ENCODE peak calls at places on chromosomes 11 and 22, in six cellular contexts. One of them, this sample, is unnamed.

GRCh38 chr22:33922268-33922667 is 2.0 kb upstream of the LARGE1 start:
- DNase-seq in GM12878: no peak
- DNase-seq in H1: no peak
- DNase-seq in WTC11: peak; percentile 74
- DNase-seq in K562: no peak
- DNase-seq in GM23338: peak; percentile 78
- DNase-seq in this sample: peak; percentile 9

GRCh38 chr11:10117709-10118341 is 176.2 kb downstream of the SBF2 start:
- DNase-seq in GM12878: no peak
- DNase-seq in GM23338: no peak
- DNase-seq in WTC11: no peak
- DNase-seq in H1: no peak
- DNase-seq in K562: no peak
- DNase-seq in this sample: peak; percentile 7

GRCh38 chr11:45097721-45098493 is 48.5 kb upstream of the PRDM11 start:
- DNase-seq in K562: peak; percentile 58
- DNase-seq in WTC11: peak; percentile 88
- DNase-seq in GM23338: peak; percentile 92
- DNase-seq in GM12878: no peak
- DNase-seq in H1: peak; percentile 94
- DNase-seq in this sample: no peak

GRCh38 chr11:65616575-65617001 is 1.0 kb downstream of the PCNX3 start:
- DNase-seq in K562: no peak
- DNase-seq in WTC11: no peak
- DNase-seq in GM23338: no peak
- DNase-seq in GM12878: no peak
- DNase-seq in H1: no peak
- DNase-seq in this sample: peak; percentile 92

GRCh38 chr11:31645747-31646146 is 136.2 kb downstream of the ELP4 start:
- DNase-seq in WTC11: no peak
- DNase-seq in H1: no peak
- DNase-seq in GM23338: no peak
- DNase-seq in GM12878: no peak
- DNase-seq in K562: peak; percentile 4
- DNase-seq in this sample: peak; percentile 20

GRCh38 chr11:123168955-123169484 is 26.0 kb downstream of the CLMP start:
- DNase-seq in GM23338: no peak
- DNase-seq in GM12878: no peak
- DNase-seq in WTC11: no peak
- DNase-seq in K562: no peak
- DNase-seq in H1: no peak
- DNase-seq in this sample: no peak

GRCh38 chr11:115135936-115136335 is 368.3 kb downstream of the CADM1 start:
- DNase-seq in H1: no peak
- DNase-seq in GM12878: no peak
- DNase-seq in K562: no peak
- DNase-seq in GM23338: no peak
- DNase-seq in WTC11: no peak
- DNase-seq in this sample: no peak

GRCh38 chr11:128497057-128497957 is 90.1 kb downstream of the ETS1 start:
- DNase-seq in GM12878: peak; percentile 87
- DNase-seq in K562: no peak
- DNase-seq in H1: no peak
- DNase-seq in GM23338: no peak
- DNase-seq in WTC11: no peak
- DNase-seq in this sample: no peak

GRCh38 chr22:20509344-20510047 is 2.1 kb downstream of the MED15 start:
- DNase-seq in H1: no peak
- DNase-seq in GM12878: no peak
- DNase-seq in WTC11: no peak
- DNase-seq in GM23338: peak; percentile 41
- DNase-seq in K562: peak; percentile 95
- DNase-seq in this sample: peak; percentile 84

GRCh38 chr11:79066456-79067354 is 374.1 kb downstream of the TENM4 start:
- DNase-seq in WTC11: no peak
- DNase-seq in GM12878: no peak
- DNase-seq in GM23338: peak; percentile 77
- DNase-seq in H1: no peak
- DNase-seq in K562: peak; percentile 29
- DNase-seq in this sample: no peak

GRCh38 chr11:80024119-80024518 is 583.3 kb upstream of the TENM4 start:
- DNase-seq in WTC11: no peak
- DNase-seq in GM23338: no peak
- DNase-seq in GM12878: no peak
- DNase-seq in H1: no peak
- DNase-seq in K562: no peak
- DNase-seq in this sample: no peak

GRCh38 chr11:18115360-18116127 is 9.7 kb upstream of the SAAL1 start:
- DNase-seq in H1: peak; percentile 84
- DNase-seq in K562: peak; percentile 77
- DNase-seq in GM12878: peak; percentile 19
- DNase-seq in GM23338: peak; percentile 89
- DNase-seq in WTC11: peak; percentile 83
- DNase-seq in this sample: peak; percentile 75

GRCh38 chr11:71452354-71453020 is 516 bp upstream of the NADSYN1 start:
- DNase-seq in K562: no peak
- DNase-seq in GM23338: peak; percentile 78
- DNase-seq in GM12878: no peak
- DNase-seq in H1: no peak
- DNase-seq in WTC11: peak; percentile 48
- DNase-seq in this sample: peak; percentile 11

GRCh38 chr11:130672911-130673310 is 224.5 kb downstream of the ADAMTS15 start:
- DNase-seq in GM12878: no peak
- DNase-seq in H1: no peak
- DNase-seq in GM23338: no peak
- DNase-seq in WTC11: no peak
- DNase-seq in K562: no peak
- DNase-seq in this sample: no peak

GRCh38 chr11:126135182-126136176 is 72.8 kb upstream of the CDON start:
- DNase-seq in GM12878: no peak
- DNase-seq in H1: no peak
- DNase-seq in GM23338: no peak
- DNase-seq in WTC11: no peak
- DNase-seq in K562: no peak
- DNase-seq in this sample: peak; percentile 32

GRCh38 chr11:34329876-34330275 is 27.9 kb downstream of the ABTB2 start:
- DNase-seq in WTC11: no peak
- DNase-seq in K562: no peak
- DNase-seq in GM12878: no peak
- DNase-seq in GM23338: no peak
- DNase-seq in H1: no peak
- DNase-seq in this sample: no peak

GRCh38 chr11:1880746-1881441 is 10.8 kb downstream of the PRR33 start:
- DNase-seq in GM12878: no peak
- DNase-seq in WTC11: no peak
- DNase-seq in H1: no peak
- DNase-seq in K562: no peak
- DNase-seq in GM23338: no peak
- DNase-seq in this sample: no peak

GRCh38 chr22:37464181-37464580 is 22.0 kb downstream of the MFNG start:
- DNase-seq in WTC11: no peak
- DNase-seq in K562: no peak
- DNase-seq in GM12878: peak; percentile 19
- DNase-seq in H1: no peak
- DNase-seq in GM23338: no peak
- DNase-seq in this sample: no peak

GRCh38 chr11:61152816-61153592 is 8.2 kb downstream of the VPS37C start:
- DNase-seq in K562: no peak
- DNase-seq in WTC11: no peak
- DNase-seq in GM23338: no peak
- DNase-seq in GM12878: no peak
- DNase-seq in H1: no peak
- DNase-seq in this sample: no peak

GRCh38 chr11:13308704-13309103 is 31.1 kb downstream of the BMAL1 start:
- DNase-seq in H1: no peak
- DNase-seq in GM12878: no peak
- DNase-seq in GM23338: no peak
- DNase-seq in K562: no peak
- DNase-seq in WTC11: no peak
- DNase-seq in this sample: no peak

GRCh38 chr11:13302440-13302958 is 24.9 kb downstream of the BMAL1 start:
- DNase-seq in GM23338: no peak
- DNase-seq in K562: no peak
- DNase-seq in GM12878: no peak
- DNase-seq in WTC11: no peak
- DNase-seq in H1: no peak
- DNase-seq in this sample: no peak

GRCh38 chr11:13304655-13305340 is 27.2 kb downstream of the BMAL1 start:
- DNase-seq in K562: no peak
- DNase-seq in WTC11: no peak
- DNase-seq in GM23338: no peak
- DNase-seq in H1: no peak
- DNase-seq in GM12878: no peak
- DNase-seq in this sample: no peak

GRCh38 chr11:13301522-13301921 is 23.9 kb downstream of the BMAL1 start:
- DNase-seq in WTC11: no peak
- DNase-seq in GM12878: no peak
- DNase-seq in K562: no peak
- DNase-seq in H1: peak; percentile 30
- DNase-seq in GM23338: no peak
- DNase-seq in this sample: no peak

DNA sequence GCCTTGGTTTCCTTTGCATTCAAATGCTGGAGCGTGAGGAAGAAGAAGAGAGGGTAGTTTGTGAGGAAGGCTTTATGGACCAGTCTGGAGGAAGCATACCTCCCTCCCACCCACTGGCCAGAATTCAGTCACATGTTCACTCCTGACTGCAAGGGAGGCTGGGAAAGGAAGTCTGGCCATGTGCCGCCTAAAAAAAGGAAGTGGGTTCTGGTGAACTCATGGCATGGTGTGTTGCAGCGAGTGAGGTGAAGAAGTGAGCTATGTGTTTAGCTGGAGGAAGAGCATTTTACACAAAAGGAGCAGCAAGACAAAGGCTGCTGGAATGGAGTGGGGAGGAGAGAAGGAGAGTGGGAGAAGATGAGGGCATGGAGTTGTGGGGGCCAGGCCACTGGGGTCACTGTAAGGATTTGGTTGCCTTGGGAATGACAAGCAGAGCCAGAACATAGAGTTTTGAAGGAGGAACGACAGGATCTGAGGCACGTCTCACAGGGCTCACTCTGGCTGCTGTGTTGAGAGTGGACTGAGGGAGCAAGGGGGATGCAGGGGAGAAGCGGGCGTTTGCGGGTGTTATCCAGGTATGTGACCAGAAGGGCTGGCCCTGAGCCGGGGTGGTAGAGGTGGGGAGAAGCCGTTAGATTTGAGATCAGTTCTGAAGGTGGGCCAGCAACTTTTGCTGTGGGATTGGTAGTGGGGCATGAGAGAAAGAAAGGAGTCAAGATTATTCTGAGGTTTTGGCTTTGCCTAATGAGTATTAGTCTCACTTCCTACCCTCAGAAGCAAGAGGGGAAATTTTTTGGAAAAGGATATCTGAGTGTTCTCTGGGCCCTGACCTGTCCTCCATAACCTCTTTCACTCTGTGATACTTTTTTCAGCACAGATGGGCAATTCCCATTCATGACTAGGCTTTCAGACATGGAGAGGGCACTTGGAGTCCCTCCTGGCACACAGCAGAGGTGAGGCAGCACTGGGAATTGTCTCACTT is 26.4 kb downstream of the BMAL1 start:
- DNase-seq in GM23338: no peak
- DNase-seq in GM12878: no peak
- DNase-seq in WTC11: no peak
- DNase-seq in H1: no peak
- DNase-seq in K562: no peak
- DNase-seq in this sample: no peak
- TF ChIP-seq CREB1 in GM23338: no peak
- TF ChIP-seq CREB1 in GM12878: no peak
- TF ChIP-seq CREB1 in WTC11: no peak
- TF ChIP-seq CREB1 in H1: no peak
- TF ChIP-seq CREB1 in K562: no peak
- TF ChIP-seq CREB1 in this sample: no peak

DNA sequence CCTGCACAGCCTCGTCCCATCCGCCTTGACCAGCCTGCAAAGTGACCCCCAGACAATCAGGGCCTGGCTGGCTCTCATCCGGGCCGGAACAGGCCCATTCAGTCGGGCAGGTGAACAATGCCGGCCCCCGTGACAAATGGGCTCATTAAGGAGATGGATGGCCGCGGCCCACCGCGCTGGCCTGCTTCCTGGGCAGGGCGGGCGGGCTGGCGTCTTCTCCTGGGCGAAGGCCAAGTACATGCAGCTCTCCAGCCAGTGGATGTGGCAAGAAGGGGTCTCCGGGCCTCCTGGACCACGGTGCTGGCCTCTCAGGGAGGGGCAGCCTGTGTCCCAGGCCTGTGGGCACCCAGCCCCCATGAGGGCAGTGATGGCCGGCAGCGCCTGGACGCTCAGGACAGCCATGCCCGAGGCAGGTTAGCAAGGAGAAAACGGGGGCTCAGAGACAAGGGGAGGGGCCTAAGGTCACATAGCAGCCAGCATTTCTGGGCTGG is 1022.8 kb downstream of the BRD1 start:
- DNase-seq in GM23338: no peak
- DNase-seq in H1: no peak
- DNase-seq in GM12878: no peak
- DNase-seq in K562: no peak
- DNase-seq in WTC11: no peak
- DNase-seq in this sample: no peak
- TF ChIP-seq CREB1 in GM23338: no peak
- TF ChIP-seq CREB1 in H1: no peak
- TF ChIP-seq CREB1 in GM12878: no peak
- TF ChIP-seq CREB1 in K562: no peak
- TF ChIP-seq CREB1 in WTC11: no peak
- TF ChIP-seq CREB1 in this sample: no peak

GRCh38 chr22:48945621-48946458 is 881.8 kb downstream of the BRD1 start:
- DNase-seq in WTC11: no peak
- DNase-seq in GM23338: no peak
- DNase-seq in H1: peak; percentile 39
- DNase-seq in GM12878: no peak
- DNase-seq in K562: no peak
- DNase-seq in this sample: peak; percentile 36

GRCh38 chr22:48942698-48943566 is 884.7 kb downstream of the BRD1 start:
- DNase-seq in GM12878: no peak
- DNase-seq in WTC11: no peak
- DNase-seq in GM23338: no peak
- DNase-seq in K562: no peak
- DNase-seq in H1: peak; percentile 24
- DNase-seq in this sample: no peak

GRCh38 chr22:48944433-48944755 is 883.3 kb downstream of the BRD1 start:
- DNase-seq in WTC11: no peak
- DNase-seq in H1: no peak
- DNase-seq in GM23338: no peak
- DNase-seq in K562: no peak
- DNase-seq in GM12878: no peak
- DNase-seq in this sample: no peak

GRCh38 chr22:48943567-48944432 is 883.9 kb downstream of the BRD1 start:
- DNase-seq in GM12878: no peak
- DNase-seq in GM23338: no peak
- DNase-seq in H1: peak; percentile 77
- DNase-seq in K562: peak; percentile 55
- DNase-seq in WTC11: peak; percentile 38
- DNase-seq in this sample: peak; percentile 97

GRCh38 chr22:48944756-48945620 is 882.7 kb downstream of the BRD1 start:
- DNase-seq in GM12878: no peak
- DNase-seq in H1: peak; percentile 42
- DNase-seq in K562: no peak
- DNase-seq in GM23338: no peak
- DNase-seq in WTC11: no peak
- DNase-seq in this sample: no peak
- TF ChIP-seq CREB1 in GM12878: no peak
- TF ChIP-seq CREB1 in H1: no peak
- TF ChIP-seq CREB1 in K562: no peak
- TF ChIP-seq CREB1 in GM23338: no peak
- TF ChIP-seq CREB1 in WTC11: no peak
- TF ChIP-seq CREB1 in this sample: no peak

GRCh38 chr22:47210686-47211085 is 448.2 kb downstream of the TBC1D22A start:
- DNase-seq in H1: peak; percentile 28
- DNase-seq in WTC11: no peak
- DNase-seq in GM12878: no peak
- DNase-seq in K562: no peak
- DNase-seq in GM23338: no peak
- DNase-seq in this sample: no peak
- TF ChIP-seq CREB1 in H1: no peak
- TF ChIP-seq CREB1 in WTC11: no peak
- TF ChIP-seq CREB1 in GM12878: no peak
- TF ChIP-seq CREB1 in K562: no peak
- TF ChIP-seq CREB1 in GM23338: no peak
- TF ChIP-seq CREB1 in this sample: no peak

This sample was measured in HepG2.